ENCODE peak calls at places on chromosome 19, in nine cellular contexts. O is SJSA1, X is bronchial epithelial cell, M is breast epithelium, Q is HL-60, H is testis, Z is neural progenitor cell, R is transverse colon, T is tibial artery. L is an unnamed sample.
A peak's percentile ranks its signal among the peaks of the same experiment; 100 is the strongest.

GRCh38 chr19:29111581-29111980 is 101.4 kb downstream of the UQCRFS1 start:
- DNase-seq in R (no peak), X (no peak), H (no peak), T (peak; percentile 66), Q (no peak), Z (no peak), M (no peak), O (no peak), L (no peak)

GRCh38 chr19:13033819-13034611 is 38.7 kb downstream of the NFIX start:
- DNase-seq in R (peak; percentile 88), Z (peak; percentile 69), X (peak; percentile 70), M (peak; percentile 77), T (peak; percentile 90), H (peak; percentile 73), O (peak; percentile 54), Q (peak; percentile 30), L (no peak)

GRCh38 chr19:5686647-5687359 is 3.3 kb upstream of the RPL36 start:
- DNase-seq in X (peak; percentile 77), T (peak; percentile 98), O (peak; percentile 96), H (peak; percentile 96), Q (peak; percentile 88), Z (peak; percentile 98), R (peak; percentile 100), M (peak; percentile 94), L (peak; percentile 47)

GRCh38 chr19:35107541-35107939 is 8.1 kb upstream of the FXYD3 start:
- DNase-seq in Q (no peak), M (peak; percentile 92), Z (no peak), R (peak; percentile 78), H (no peak), O (peak; percentile 17), T (no peak), X (peak; percentile 82), L (no peak)

GRCh38 chr19:2567580-2567979 is 91.7 kb downstream of the GADD45B start:
- DNase-seq in T (peak; percentile 86), M (no peak), Z (no peak), O (no peak), R (peak; percentile 65), Q (peak; percentile 73), H (peak; percentile 57), X (no peak), L (no peak)

GRCh38 chr19:54451331-54451871 is 2.4 kb downstream of the LENG8 start:
- DNase-seq in X (peak; percentile 31), Z (no peak), R (no peak), H (no peak), M (no peak), T (no peak), Q (no peak), O (peak; percentile 28), L (no peak)

GRCh38 chr19:14517840-14518505 is at the start of gene DNAJB1:
- DNase-seq in X (peak; percentile 53), Q (no peak), T (peak; percentile 93), O (peak; percentile 90), Z (peak; percentile 79), M (peak; percentile 76), H (peak; percentile 84), R (peak; percentile 88), L (no peak)

GRCh38 chr19:56595548-56595899 is 422 bp downstream of the ZNF71 start:
- DNase-seq in T (no peak), X (peak; percentile 4), O (no peak), Z (no peak), Q (no peak), M (no peak), R (no peak), H (no peak), L (no peak)

GRCh38 chr19:5621311-5621944 is 1.1 kb downstream of the SAFB2 start:
- DNase-seq in O (no peak), T (no peak), H (peak; percentile 93), X (no peak), Q (no peak), R (peak; percentile 18), M (peak; percentile 25), Z (no peak), L (no peak)

GRCh38 chr19:47757617-47758432 is 12.5 kb downstream of the NOP53 start:
- DNase-seq in T (no peak), O (no peak), H (no peak), M (no peak), X (no peak), R (peak; percentile 61), Q (no peak), Z (no peak), L (no peak)

GRCh38 chr19:35236638-35237400 is 8.3 kb upstream of the FAM187B start:
- DNase-seq in X (no peak), H (no peak), R (peak; percentile 28), Q (no peak), O (no peak), M (no peak), Z (no peak), T (no peak), L (no peak)

GRCh38 chr19:30686252-30686762 is 314.1 kb downstream of the ZNF536 start:
- DNase-seq in T (no peak), Q (no peak), M (no peak), R (no peak), Z (no peak), H (no peak), X (no peak), O (peak; percentile 20), L (no peak)

GRCh38 chr19:52724701-52725514 is 9.9 kb downstream of the ZNF611 start:
- DNase-seq in X (no peak), M (no peak), Q (no peak), T (no peak), O (no peak), Z (no peak), R (no peak), H (no peak), L (no peak)

GRCh38 chr19:1064661-1065605 is 2.0 kb upstream of the ARHGAP45 start:
- DNase-seq in M (no peak), Z (peak; percentile 87), X (peak; percentile 35), T (peak; percentile 80), R (peak; percentile 81), O (peak; percentile 58), H (peak; percentile 61), Q (no peak), L (no peak)

GRCh38 chr19:5940260-5941208 is 26.5 kb downstream of the CAPS start:
- DNase-seq in O (no peak), Z (no peak), X (no peak), R (no peak), Q (no peak), M (no peak), H (no peak), T (no peak), L (no peak)

GRCh38 chr19:35715355-35715809 is 2.4 kb upstream of the KMT2B start:
- DNase-seq in M (no peak), X (no peak), Q (no peak), H (no peak), Z (no peak), T (no peak), O (no peak), R (no peak), L (no peak)

GRCh38 chr19:30447276-30447870 is 75.2 kb downstream of the ZNF536 start:
- DNase-seq in T (peak; percentile 32), Z (no peak), O (peak; percentile 20), H (no peak), M (no peak), R (no peak), Q (no peak), X (no peak), L (no peak)

GRCh38 chr19:41399091-41399490 is 1.5 kb downstream of the BCKDHA start:
- DNase-seq in H (no peak), M (no peak), T (no peak), X (no peak), Z (no peak), R (no peak), Q (no peak), O (no peak), L (no peak)

GRCh38 chr19:3658004-3658822 is 31.6 kb upstream of the CACTIN start:
- DNase-seq in R (no peak), X (no peak), Z (no peak), M (no peak), O (no peak), T (no peak), Q (no peak), H (peak; percentile 62), L (no peak)

GRCh38 chr19:3658823-3659745 is 32.5 kb upstream of the CACTIN start:
- DNase-seq in Z (no peak), O (no peak), H (no peak), Q (no peak), M (no peak), X (no peak), T (no peak), R (no peak), L (no peak)

GRCh38 chr19:3656073-3656746 is 29.6 kb upstream of the CACTIN start:
- DNase-seq in Q (no peak), T (no peak), R (no peak), X (no peak), H (no peak), O (no peak), M (no peak), Z (no peak), L (no peak)

GRCh38 chr19:3656747-3657394 is 30.3 kb upstream of the CACTIN start:
- DNase-seq in O (no peak), R (no peak), Z (no peak), M (no peak), X (peak; percentile 12), T (no peak), Q (no peak), H (no peak), L (no peak)

GRCh38 chr19:3657395-3657769 is 30.8 kb upstream of the CACTIN start:
- DNase-seq in O (no peak), Z (no peak), H (no peak), R (no peak), T (no peak), X (no peak), M (no peak), Q (no peak), L (no peak)
- H3K4me3 ChIP-seq in O (no peak overlapping the region), Z (no peak overlapping the region), H (no peak overlapping the region), R (no peak overlapping the region), T (no peak overlapping the region), X (no peak overlapping the region), M (no peak overlapping the region), Q (no peak overlapping the region), L (no peak overlapping the region)

DNA sequence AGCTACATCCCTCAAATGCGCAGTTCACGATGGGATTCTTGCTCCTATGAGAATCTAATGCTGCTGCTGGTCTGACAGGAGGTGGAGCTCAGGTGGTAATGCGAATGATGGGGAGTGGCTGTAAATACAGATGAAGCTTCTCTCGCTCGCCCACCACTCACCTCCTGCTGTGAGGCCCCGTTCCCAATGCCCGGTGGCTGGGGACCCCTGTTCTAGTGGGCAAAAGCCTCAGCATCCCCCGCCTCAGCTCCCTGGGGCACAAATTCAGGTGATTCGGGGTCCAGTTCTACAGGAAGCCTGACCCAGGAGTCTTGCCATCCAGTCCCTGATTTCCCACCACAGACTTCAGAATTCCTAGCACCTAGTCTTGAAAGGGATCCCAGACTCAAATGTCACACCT is 3.7 kb downstream of the RETN start:
- DNase-seq in T (no peak), Z (no peak), O (no peak), Q (no peak), R (no peak), X (no peak), M (no peak), H (no peak), L (no peak)
- H3K27me3 ChIP-seq in T (no peaks in the 10 kb centered on the region), Z (peaks cover 99% of the 10 kb centered on the region), O (peaks cover 28% of the 10 kb centered on the region), Q (no peaks in the 10 kb centered on the region), R (peaks cover 43% of the 10 kb centered on the region), X (peaks cover 8% of the 10 kb centered on the region), M (peaks cover 46% of the 10 kb centered on the region), H (no peaks in the 10 kb centered on the region), L (peaks cover 12% of the 10 kb centered on the region)

GRCh38 chr19:50327013-50327412 is 2.2 kb downstream of the KCNC3 start:
- DNase-seq in H (no peak), O (no peak), M (no peak), R (no peak), T (no peak), Z (no peak), Q (no peak), X (no peak), L (no peak)
- H3K4me3 ChIP-seq in H (no peak overlapping the region), O (no peak overlapping the region), M (no peak overlapping the region), R (no peak overlapping the region), T (no peak overlapping the region), Z (no peak overlapping the region), Q (no peak overlapping the region), X (no peak overlapping the region), L (no peak overlapping the region)

GRCh38 chr19:3827306-3827705 is 41.1 kb upstream of the MATK start:
- DNase-seq in H (no peak), R (no peak), M (no peak), Z (no peak), Q (no peak), O (no peak), X (no peak), T (no peak), L (no peak)
- H3K27me3 ChIP-seq in H (no peaks in the 10 kb centered on the region), R (peaks cover 10% of the 10 kb centered on the region), M (peaks cover 37% of the 10 kb centered on the region), Z (peaks cover 5% of the 10 kb centered on the region), Q (peaks cover 4% of the 10 kb centered on the region), O (peaks cover 7% of the 10 kb centered on the region), X (no peaks in the 10 kb centered on the region), T (no peaks in the 10 kb centered on the region), L (no peaks in the 10 kb centered on the region)